ENCODE peak calls at places on chromosomes 13 and 19, in seven cellular contexts. One of them, this sample, is unnamed. For H3K4me1 and H3K27me3, the result is how much of the 10 kb centered on the place peaks cover.

GRCh38 chr19:38079926-38080380 is 144.1 kb downstream of the DPF1 start:
- DNase-seq in breast epithelium: no peak
- DNase-seq in tibial artery: no peak
- DNase-seq in ascending aorta: no peak
- DNase-seq in heart right ventricle: no peak
- DNase-seq in naive thymus-derived CD4-positive, alpha-beta T cell: no peak
- DNase-seq in tibial nerve: no peak
- DNase-seq in this sample: no peak

GRCh38 chr13:108325863-108326262 is 56.3 kb downstream of the TNFSF13B start:
- DNase-seq in breast epithelium: no peak
- DNase-seq in tibial artery: no peak
- DNase-seq in ascending aorta: no peak
- DNase-seq in heart right ventricle: no peak
- DNase-seq in naive thymus-derived CD4-positive, alpha-beta T cell: no peak
- DNase-seq in tibial nerve: no peak
- DNase-seq in this sample: no peak

GRCh38 chr13:95201814-95202521 is 99.3 kb downstream of the ABCC4 start:
- DNase-seq in breast epithelium: no peak
- DNase-seq in tibial artery: no peak
- DNase-seq in ascending aorta: no peak
- DNase-seq in heart right ventricle: no peak
- DNase-seq in naive thymus-derived CD4-positive, alpha-beta T cell: no peak
- DNase-seq in tibial nerve: no peak
- DNase-seq in this sample: no peak

GRCh38 chr19:8108560-8109445 is 40.6 kb downstream of the FBN3 start:
- DNase-seq in breast epithelium: no peak
- DNase-seq in tibial artery: no peak
- DNase-seq in ascending aorta: no peak
- DNase-seq in heart right ventricle: no peak
- DNase-seq in naive thymus-derived CD4-positive, alpha-beta T cell: no peak
- DNase-seq in tibial nerve: no peak
- DNase-seq in this sample: no peak

GRCh38 chr19:7482584-7483439 is 6.0 kb downstream of the PEX11G start:
- DNase-seq in breast epithelium: no peak
- DNase-seq in tibial artery: peak
- DNase-seq in ascending aorta: no peak
- DNase-seq in heart right ventricle: no peak
- DNase-seq in naive thymus-derived CD4-positive, alpha-beta T cell: no peak
- DNase-seq in tibial nerve: no peak
- DNase-seq in this sample: no peak

GRCh38 chr13:29182216-29182615 is 362.1 kb downstream of the MTUS2 start:
- DNase-seq in breast epithelium: no peak
- DNase-seq in tibial artery: no peak
- DNase-seq in ascending aorta: no peak
- DNase-seq in heart right ventricle: no peak
- DNase-seq in naive thymus-derived CD4-positive, alpha-beta T cell: no peak
- DNase-seq in tibial nerve: no peak
- DNase-seq in this sample: no peak

GRCh38 chr13:32752997-32753606 is 166.8 kb downstream of the PDS5B start:
- DNase-seq in breast epithelium: no peak
- DNase-seq in tibial artery: no peak
- DNase-seq in ascending aorta: no peak
- DNase-seq in heart right ventricle: no peak
- DNase-seq in naive thymus-derived CD4-positive, alpha-beta T cell: no peak
- DNase-seq in tibial nerve: no peak
- DNase-seq in this sample: no peak

GRCh38 chr13:35485451-35485850 is 9.0 kb upstream of the MAB21L1 start:
- DNase-seq in breast epithelium: no peak
- DNase-seq in tibial artery: no peak
- DNase-seq in ascending aorta: no peak
- DNase-seq in heart right ventricle: no peak
- DNase-seq in naive thymus-derived CD4-positive, alpha-beta T cell: no peak
- DNase-seq in tibial nerve: no peak
- DNase-seq in this sample: no peak

GRCh38 chr13:31440132-31440531 is 240.4 kb downstream of the B3GLCT start:
- DNase-seq in breast epithelium: no peak
- DNase-seq in tibial artery: no peak
- DNase-seq in ascending aorta: no peak
- DNase-seq in heart right ventricle: no peak
- DNase-seq in naive thymus-derived CD4-positive, alpha-beta T cell: no peak
- DNase-seq in tibial nerve: no peak
- DNase-seq in this sample: no peak

GRCh38 chr19:16043156-16043757 is 33.0 kb upstream of the TPM4 start:
- DNase-seq in breast epithelium: no peak
- DNase-seq in tibial artery: no peak
- DNase-seq in ascending aorta: no peak
- DNase-seq in heart right ventricle: no peak
- DNase-seq in naive thymus-derived CD4-positive, alpha-beta T cell: no peak
- DNase-seq in tibial nerve: no peak
- DNase-seq in this sample: no peak

GRCh38 chr13:77898097-77898496 is 20.5 kb downstream of the EDNRB start:
- DNase-seq in breast epithelium: no peak
- DNase-seq in tibial artery: no peak
- DNase-seq in ascending aorta: no peak
- DNase-seq in heart right ventricle: no peak
- DNase-seq in naive thymus-derived CD4-positive, alpha-beta T cell: no peak
- DNase-seq in tibial nerve: no peak
- DNase-seq in this sample: no peak

GRCh38 chr13:40401911-40402776 is 264.3 kb downstream of the FOXO1 start:
- DNase-seq in breast epithelium: peak
- DNase-seq in tibial artery: peak
- DNase-seq in ascending aorta: peak
- DNase-seq in heart right ventricle: peak
- DNase-seq in naive thymus-derived CD4-positive, alpha-beta T cell: no peak
- DNase-seq in tibial nerve: peak
- DNase-seq in this sample: no peak

GRCh38 chr19:5697890-5698634 is 8.0 kb downstream of the RPL36 start:
- DNase-seq in breast epithelium: no peak
- DNase-seq in tibial artery: no peak
- DNase-seq in ascending aorta: no peak
- DNase-seq in heart right ventricle: no peak
- DNase-seq in naive thymus-derived CD4-positive, alpha-beta T cell: no peak
- DNase-seq in tibial nerve: no peak
- DNase-seq in this sample: no peak

GRCh38 chr19:42655748-42656147 is 61.0 kb upstream of the CEACAM8 start:
- DNase-seq in breast epithelium: peak
- DNase-seq in tibial artery: no peak
- DNase-seq in ascending aorta: no peak
- DNase-seq in heart right ventricle: no peak
- DNase-seq in naive thymus-derived CD4-positive, alpha-beta T cell: no peak
- DNase-seq in tibial nerve: no peak
- DNase-seq in this sample: no peak

GRCh38 chr19:1467512-1468273 is 11.3 kb downstream of the C19orf25 start:
- DNase-seq in breast epithelium: no peak
- DNase-seq in tibial artery: no peak
- DNase-seq in ascending aorta: no peak
- DNase-seq in heart right ventricle: no peak
- DNase-seq in naive thymus-derived CD4-positive, alpha-beta T cell: no peak
- DNase-seq in tibial nerve: no peak
- DNase-seq in this sample: no peak

GRCh38 chr19:16161848-16162247 is 11.5 kb downstream of the CIB3 start:
- DNase-seq in breast epithelium: no peak
- DNase-seq in tibial artery: no peak
- DNase-seq in ascending aorta: no peak
- DNase-seq in heart right ventricle: no peak
- DNase-seq in naive thymus-derived CD4-positive, alpha-beta T cell: no peak
- DNase-seq in tibial nerve: no peak
- DNase-seq in this sample: no peak

GRCh38 chr19:49374665-49375434 is 11.2 kb downstream of the DKKL1 start:
- DNase-seq in breast epithelium: no peak
- DNase-seq in tibial artery: no peak
- DNase-seq in ascending aorta: no peak
- DNase-seq in heart right ventricle: no peak
- DNase-seq in naive thymus-derived CD4-positive, alpha-beta T cell: no peak
- DNase-seq in tibial nerve: no peak
- DNase-seq in this sample: no peak

GRCh38 chr13:77316430-77316829 is 10.5 kb downstream of the MYCBP2 start:
- DNase-seq in breast epithelium: no peak
- DNase-seq in tibial artery: no peak
- DNase-seq in ascending aorta: no peak
- DNase-seq in heart right ventricle: no peak
- DNase-seq in naive thymus-derived CD4-positive, alpha-beta T cell: no peak
- DNase-seq in tibial nerve: no peak
- DNase-seq in this sample: no peak

GRCh38 chr19:18284710-18285430 is 3.4 kb upstream of the JUND start:
- DNase-seq in breast epithelium: no peak
- DNase-seq in tibial artery: no peak
- DNase-seq in ascending aorta: no peak
- DNase-seq in heart right ventricle: no peak
- DNase-seq in naive thymus-derived CD4-positive, alpha-beta T cell: no peak
- DNase-seq in tibial nerve: no peak
- DNase-seq in this sample: no peak

GRCh38 chr13:110652755-110653154 is 37.4 kb downstream of the NAXD start:
- DNase-seq in breast epithelium: no peak
- DNase-seq in tibial artery: no peak
- DNase-seq in ascending aorta: no peak
- DNase-seq in heart right ventricle: no peak
- DNase-seq in naive thymus-derived CD4-positive, alpha-beta T cell: no peak
- DNase-seq in tibial nerve: no peak
- DNase-seq in this sample: no peak

GRCh38 chr13:45374917-45375316 is 33.9 kb upstream of the TPT1 start:
- DNase-seq in breast epithelium: no peak
- DNase-seq in tibial artery: no peak
- DNase-seq in ascending aorta: no peak
- DNase-seq in heart right ventricle: no peak
- DNase-seq in naive thymus-derived CD4-positive, alpha-beta T cell: no peak
- DNase-seq in tibial nerve: no peak
- DNase-seq in this sample: no peak

GRCh38 chr19:35585844-35586243 is at the start of gene PMIS2:
- DNase-seq in breast epithelium: no peak
- DNase-seq in tibial artery: no peak
- DNase-seq in ascending aorta: no peak
- DNase-seq in heart right ventricle: no peak
- DNase-seq in naive thymus-derived CD4-positive, alpha-beta T cell: no peak
- DNase-seq in tibial nerve: no peak
- DNase-seq in this sample: peak

GRCh38 chr13:20824762-20825161 is 51.0 kb upstream of the EEF1AKMT1 start:
- DNase-seq in breast epithelium: no peak
- DNase-seq in tibial artery: no peak
- DNase-seq in ascending aorta: no peak
- DNase-seq in heart right ventricle: no peak
- DNase-seq in naive thymus-derived CD4-positive, alpha-beta T cell: no peak
- DNase-seq in tibial nerve: no peak
- DNase-seq in this sample: no peak

GRCh38 chr19:35063940-35064818 is 22.7 kb downstream of the HPN start:
- DNase-seq in breast epithelium: no peak
- DNase-seq in tibial artery: no peak
- DNase-seq in ascending aorta: no peak
- DNase-seq in heart right ventricle: no peak
- DNase-seq in naive thymus-derived CD4-positive, alpha-beta T cell: no peak
- DNase-seq in tibial nerve: no peak
- DNase-seq in this sample: no peak

GRCh38 chr13:23637813-23638212 is 67.6 kb downstream of the TNFRSF19 start:
- DNase-seq in breast epithelium: no peak
- DNase-seq in tibial artery: no peak
- DNase-seq in ascending aorta: no peak
- DNase-seq in heart right ventricle: peak
- DNase-seq in naive thymus-derived CD4-positive, alpha-beta T cell: no peak
- DNase-seq in tibial nerve: no peak
- DNase-seq in this sample: no peak

GRCh38 chr19:16520074-16520973 is 21.9 kb downstream of the CHERP start:
- DNase-seq in breast epithelium: no peak
- DNase-seq in tibial artery: no peak
- DNase-seq in ascending aorta: no peak
- DNase-seq in heart right ventricle: no peak
- DNase-seq in naive thymus-derived CD4-positive, alpha-beta T cell: no peak
- DNase-seq in tibial nerve: no peak
- DNase-seq in this sample: no peak

GRCh38 chr13:113630804-113631203 is 27.2 kb downstream of the ATP4B start:
- DNase-seq in breast epithelium: peak
- DNase-seq in tibial artery: no peak
- DNase-seq in ascending aorta: no peak
- DNase-seq in heart right ventricle: no peak
- DNase-seq in naive thymus-derived CD4-positive, alpha-beta T cell: no peak
- DNase-seq in tibial nerve: no peak
- DNase-seq in this sample: no peak

GRCh38 chr13:113629814-113630213 is 28.2 kb downstream of the ATP4B start:
- DNase-seq in breast epithelium: peak
- DNase-seq in tibial artery: no peak
- DNase-seq in ascending aorta: no peak
- DNase-seq in heart right ventricle: no peak
- DNase-seq in naive thymus-derived CD4-positive, alpha-beta T cell: no peak
- DNase-seq in tibial nerve: no peak
- DNase-seq in this sample: no peak

GRCh38 chr13:113630296-113630695 is 27.7 kb downstream of the ATP4B start:
- DNase-seq in breast epithelium: peak
- DNase-seq in tibial artery: no peak
- DNase-seq in ascending aorta: no peak
- DNase-seq in heart right ventricle: no peak
- DNase-seq in naive thymus-derived CD4-positive, alpha-beta T cell: no peak
- DNase-seq in tibial nerve: no peak
- DNase-seq in this sample: no peak

GRCh38 chr13:113627136-113627535 is 30.9 kb downstream of the ATP4B start:
- DNase-seq in breast epithelium: peak
- DNase-seq in tibial artery: no peak
- DNase-seq in ascending aorta: no peak
- DNase-seq in heart right ventricle: no peak
- DNase-seq in naive thymus-derived CD4-positive, alpha-beta T cell: no peak
- DNase-seq in tibial nerve: no peak
- DNase-seq in this sample: no peak

GRCh38 chr13:113628291-113629270 is 29.4 kb downstream of the ATP4B start:
- DNase-seq in breast epithelium: peak
- DNase-seq in tibial artery: no peak
- DNase-seq in ascending aorta: no peak
- DNase-seq in heart right ventricle: no peak
- DNase-seq in naive thymus-derived CD4-positive, alpha-beta T cell: no peak
- DNase-seq in tibial nerve: no peak
- DNase-seq in this sample: no peak
- H3K27ac ChIP-seq in breast epithelium: no peak
- H3K27ac ChIP-seq in tibial artery: no peak
- H3K27ac ChIP-seq in ascending aorta: no peak
- H3K27ac ChIP-seq in heart right ventricle: no peak
- H3K27ac ChIP-seq in naive thymus-derived CD4-positive, alpha-beta T cell: no peak
- H3K27ac ChIP-seq in tibial nerve: no peak
- H3K27ac ChIP-seq in this sample: no peak

GRCh38 chr19:57815247-57816075 is 748 bp upstream of the ZNF552 start:
- DNase-seq in breast epithelium: no peak
- DNase-seq in tibial artery: no peak
- DNase-seq in ascending aorta: no peak
- DNase-seq in heart right ventricle: no peak
- DNase-seq in naive thymus-derived CD4-positive, alpha-beta T cell: no peak
- DNase-seq in tibial nerve: no peak
- DNase-seq in this sample: no peak
- H3K4me1 ChIP-seq in breast epithelium: under half
- H3K4me1 ChIP-seq in tibial artery: under half
- H3K4me1 ChIP-seq in ascending aorta: under half
- H3K4me1 ChIP-seq in heart right ventricle: under half
- H3K4me1 ChIP-seq in naive thymus-derived CD4-positive, alpha-beta T cell: under half
- H3K4me1 ChIP-seq in tibial nerve: under half
- H3K4me1 ChIP-seq in this sample: under half

GRCh38 chr19:53961523-53962345 is 1.0 kb upstream of the CACNG8 start:
- DNase-seq in breast epithelium: no peak
- DNase-seq in tibial artery: no peak
- DNase-seq in ascending aorta: no peak
- DNase-seq in heart right ventricle: no peak
- DNase-seq in naive thymus-derived CD4-positive, alpha-beta T cell: no peak
- DNase-seq in tibial nerve: no peak
- DNase-seq in this sample: no peak
- H3K27me3 ChIP-seq in breast epithelium: under half
- H3K27me3 ChIP-seq in tibial artery: under half
- H3K27me3 ChIP-seq in ascending aorta: under half
- H3K27me3 ChIP-seq in heart right ventricle: half or more
- H3K27me3 ChIP-seq in naive thymus-derived CD4-positive, alpha-beta T cell: under half
- H3K27me3 ChIP-seq in tibial nerve: under half
- H3K27me3 ChIP-seq in this sample: under half

GRCh38 chr13:38898481-38898880 is 92.2 kb downstream of the STOML3 start:
- DNase-seq in breast epithelium: no peak
- DNase-seq in tibial artery: no peak
- DNase-seq in ascending aorta: no peak
- DNase-seq in heart right ventricle: no peak
- DNase-seq in naive thymus-derived CD4-positive, alpha-beta T cell: no peak
- DNase-seq in tibial nerve: no peak
- DNase-seq in this sample: no peak
- H3K27ac ChIP-seq in breast epithelium: no peak
- H3K27ac ChIP-seq in tibial artery: no peak
- H3K27ac ChIP-seq in ascending aorta: no peak
- H3K27ac ChIP-seq in heart right ventricle: no peak
- H3K27ac ChIP-seq in naive thymus-derived CD4-positive, alpha-beta T cell: no peak
- H3K27ac ChIP-seq in tibial nerve: no peak
- H3K27ac ChIP-seq in this sample: no peak

This sample was measured in DND-41.